ENCODE peak calls at places on chromosomes 6 and 20, in seven cellular contexts. E, F, B, R, M, W and S are unnamed samples.
A peak's percentile ranks its signal among the peaks of the same experiment; 100 is the strongest.

GRCh38 chr6:26354162-26354561 is 10.8 kb upstream of the BTN3A2 start:
- DNase-seq in R (no peak), E (no peak), W (no peak), B (no peak), F (no peak), M (no peak), S (no peak)

GRCh38 chr20:35891375-35891774 is 62.9 kb downstream of the SCAND1 start:
- DNase-seq in W (peak; percentile 77), F (no peak), R (no peak), B (no peak), E (no peak), M (no peak), S (no peak)

GRCh38 chr6:18155864-18156396 is 708 bp downstream of the KDM1B start:
- DNase-seq in F (peak; percentile 46), W (peak; percentile 30), E (peak; percentile 60), B (peak; percentile 69), M (peak; percentile 58), R (peak; percentile 87), S (peak; percentile 18)

GRCh38 chr6:161168281-161168891 is 105.5 kb downstream of the AGPAT4 start:
- DNase-seq in R (peak; percentile 15), W (peak; percentile 80), F (no peak), M (no peak), B (no peak), E (no peak), S (no peak)

GRCh38 chr6:14857501-14857900 is 388.4 kb upstream of the JARID2 start:
- DNase-seq in B (peak; percentile 89), R (no peak), W (no peak), E (no peak), F (no peak), M (peak; percentile 46), S (no peak)

GRCh38 chr6:42046491-42047219 is 3.7 kb upstream of the TAF8 start:
- DNase-seq in M (no peak), W (no peak), B (no peak), E (no peak), F (no peak), R (peak; percentile 23), S (no peak)

GRCh38 chr20:1334761-1335160 is 5.8 kb upstream of the SDCBP2 start:
- DNase-seq in W (no peak), B (no peak), F (no peak), E (no peak), M (no peak), R (peak; percentile 25), S (no peak)

GRCh38 chr6:90859612-90860011 is 272.7 kb upstream of the MAP3K7 start:
- DNase-seq in R (peak; percentile 42), E (no peak), B (no peak), M (no peak), F (peak; percentile 23), W (no peak), S (peak; percentile 30)

GRCh38 chr6:75147512-75147911 is 58.3 kb downstream of the COL12A1 start:
- DNase-seq in E (no peak), W (peak; percentile 14), F (no peak), M (no peak), R (no peak), B (no peak), S (no peak)

GRCh38 chr20:49687595-49688567 is 25.8 kb downstream of the B4GALT5 start:
- DNase-seq in R (no peak), F (no peak), E (no peak), M (no peak), B (no peak), W (no peak), S (no peak)

GRCh38 chr20:63071541-63072181 is 64.9 kb upstream of the BHLHE23 start:
- DNase-seq in F (peak; percentile 73), R (peak; percentile 78), M (no peak), W (peak; percentile 81), B (peak; percentile 39), E (no peak), S (peak; percentile 61)

GRCh38 chr6:139114741-139115140 is 20.1 kb upstream of the HECA start:
- DNase-seq in F (no peak), M (no peak), E (no peak), R (no peak), W (no peak), B (no peak), S (peak; percentile 20)

GRCh38 chr6:168951224-168951616 is 302.4 kb downstream of the THBS2 start:
- DNase-seq in B (no peak), E (no peak), R (no peak), M (no peak), F (peak; percentile 60), W (no peak), S (no peak)

GRCh38 chr20:13173201-13173600 is 47.9 kb upstream of the ISM1 start:
- DNase-seq in M (no peak), B (no peak), F (no peak), W (no peak), R (no peak), E (no peak), S (no peak)

GRCh38 chr6:31246051-31246495 is 25.8 kb downstream of the HLA-C start:
- DNase-seq in R (no peak), F (no peak), B (no peak), E (no peak), M (no peak), W (peak; percentile 73), S (no peak)

GRCh38 chr6:162238675-162239074 is 488.9 kb downstream of the PRKN start:
- DNase-seq in B (no peak), F (no peak), R (no peak), E (no peak), M (no peak), W (no peak), S (no peak)

GRCh38 chr20:47272893-47273590 is 83.5 kb downstream of the ZMYND8 start:
- DNase-seq in R (peak; percentile 84), F (no peak), E (peak; percentile 63), B (peak; percentile 53), M (no peak), W (peak; percentile 65), S (peak; percentile 55)

GRCh38 chr20:38842558-38842981 is 37.1 kb downstream of the PPP1R16B start:
- DNase-seq in E (no peak), M (peak; percentile 51), B (peak; percentile 65), F (no peak), R (no peak), W (no peak), S (no peak)

GRCh38 chr6:82066196-82066595 is 181.3 kb downstream of the IBTK start:
- DNase-seq in M (no peak), R (no peak), B (no peak), W (no peak), E (no peak), F (no peak), S (no peak)

GRCh38 chr6:135128268-135128914 is 52.7 kb upstream of the MYB start:
- DNase-seq in F (no peak), M (no peak), B (peak; percentile 73), E (no peak), W (no peak), R (no peak), S (no peak)

GRCh38 chr6:13710552-13711383 is 867 bp downstream of the RANBP9 start:
- DNase-seq in B (peak; percentile 57), R (peak; percentile 68), W (peak; percentile 26), E (peak; percentile 44), F (peak; percentile 69), M (peak; percentile 50), S (peak; percentile 24)